ENCODE peak calls at places on chromosome 10, in eight cellular contexts. B is aorta; I is CD8-positive, alpha-beta memory T cell; M is EL; W is adipocyte; V is right lobe of liver; J is CD4-positive, CD25-positive, alpha-beta regulatory T cell; D is astrocyte of the spinal cord. S is an unnamed sample.

GRCh38 chr10:127150136-127150535 is 46.3 kb downstream of the INSYN2A start:
- DNase-seq in M (peak), D (peak), V (no peak), I (no peak), B (no peak), W (peak), J (no peak), S (no peak)

GRCh38 chr10:15254808-15255655 is 86.5 kb upstream of the NMT2 start:
- DNase-seq in W (no peak), V (no peak), I (no peak), M (no peak), J (no peak), D (no peak), B (no peak), S (no peak)

GRCh38 chr10:80945267-80945880 is 407.7 kb downstream of the SH2D4B start:
- DNase-seq in V (no peak), D (no peak), W (no peak), J (no peak), M (no peak), B (no peak), I (no peak), S (no peak)

GRCh38 chr10:75708060-75708459 is 276.6 kb downstream of the LRMDA start:
- DNase-seq in W (no peak), I (no peak), D (no peak), B (no peak), J (no peak), V (no peak), M (no peak), S (no peak)

GRCh38 chr10:110512461-110513187 is 14.9 kb downstream of the DUSP5 start:
- DNase-seq in J (no peak), B (no peak), V (no peak), I (no peak), D (peak), M (peak), W (peak), S (no peak)

GRCh38 chr10:44801383-44802327 is 109.5 kb upstream of the TMEM72 start:
- DNase-seq in J (no peak), W (peak), B (peak), D (peak), V (peak), M (peak), I (no peak), S (no peak)

GRCh38 chr10:88254091-88254490 is 329.0 kb downstream of the RNLS start:
- DNase-seq in B (peak), M (peak), W (peak), D (peak), I (no peak), V (peak), J (no peak), S (no peak)

GRCh38 chr10:34628174-34628802 is 186.8 kb downstream of the PARD3 start:
- DNase-seq in B (peak), V (peak), J (no peak), D (peak), M (no peak), I (no peak), W (peak), S (peak)

GRCh38 chr10:71946700-71947099 is 17.5 kb upstream of the CHST3 start:
- DNase-seq in I (no peak), W (no peak), M (no peak), D (no peak), J (no peak), B (no peak), V (no peak), S (no peak)

GRCh38 chr10:127384532-127384931 is 164.6 kb upstream of the NPS start:
- DNase-seq in J (no peak), V (no peak), W (no peak), D (no peak), B (no peak), M (no peak), I (no peak), S (no peak)

GRCh38 chr10:120473593-120473992 is 16.6 kb downstream of the PLPP4 start:
- DNase-seq in B (no peak), D (no peak), W (no peak), I (no peak), J (no peak), M (no peak), V (no peak), S (no peak)

GRCh38 chr10:75210193-75211006 is at the start of gene VDAC2:
- DNase-seq in M (peak), V (peak), I (peak), B (peak), W (peak), J (peak), D (peak), S (peak)

GRCh38 chr10:125479059-125479458 is 203.9 kb downstream of the TEX36 start:
- DNase-seq in D (peak), B (no peak), M (no peak), V (no peak), W (no peak), J (no peak), I (no peak), S (no peak)

GRCh38 chr10:124896751-124897150 is 45.2 kb upstream of the ZRANB1 start:
- DNase-seq in B (no peak), J (no peak), V (no peak), D (no peak), W (no peak), I (no peak), M (no peak), S (no peak)

GRCh38 chr10:116740971-116741370 is 1.4 kb downstream of the HSPA12A start:
- DNase-seq in B (no peak), W (no peak), M (no peak), D (no peak), V (no peak), J (no peak), I (no peak), S (no peak)

GRCh38 chr10:31213959-31214358 is 105.1 kb upstream of the ZEB1 start:
- DNase-seq in I (no peak), B (no peak), W (no peak), V (no peak), J (no peak), M (no peak), D (no peak), S (no peak)

GRCh38 chr10:122350893-122351292 is 23.6 kb upstream of the PLEKHA1 start:
- DNase-seq in J (no peak), W (no peak), V (no peak), I (no peak), D (no peak), B (no peak), M (no peak), S (no peak)

GRCh38 chr10:100470367-100470766 is 7.6 kb downstream of the WNT8B start:
- DNase-seq in J (no peak), W (peak), B (no peak), D (no peak), V (no peak), M (peak), I (no peak), S (no peak)

GRCh38 chr10:101358706-101359300 is 4.8 kb downstream of the BTRC start:
- DNase-seq in M (peak), I (no peak), V (no peak), W (no peak), J (no peak), D (no peak), B (no peak), S (no peak)

GRCh38 chr10:92238586-92239098 is 52.2 kb downstream of the CPEB3 start:
- DNase-seq in D (peak), M (peak), I (no peak), B (no peak), W (peak), V (peak), J (no peak), S (peak)

GRCh38 chr10:106705576-106706526 is 458.7 kb downstream of the SORCS1 start:
- DNase-seq in W (peak), D (peak), J (no peak), V (no peak), B (no peak), M (peak), I (no peak), S (peak)

GRCh38 chr10:71300555-71301370 is 18.3 kb upstream of the SLC29A3 start:
- DNase-seq in M (no peak), D (no peak), I (no peak), J (no peak), W (no peak), V (no peak), B (no peak), S (no peak)

GRCh38 chr10:1175956-1176565 is 119.9 kb downstream of the WDR37 start:
- DNase-seq in J (no peak), V (peak), W (no peak), D (no peak), M (no peak), I (no peak), B (no peak), S (no peak)